ENCODE peak calls at places on chromosomes 4 and X, in five cellular contexts. One of them, this sample, is unnamed.
A peak's percentile ranks its signal among the peaks of the same experiment; 100 is the strongest.

GRCh38 chr4:62544428-62544827 is 1344.3 kb downstream of the ADGRL3 start:
- DNase-seq in Calu3: no peak
- DNase-seq in vagina: no peak
- DNase-seq in progenitor cell of endocrine pancreas: no peak
- DNase-seq in NCI-H1092: no peak
- DNase-seq in this sample: no peak

GRCh38 chrX:24732705-24733104 is 39.0 kb downstream of the POLA1 start:
- DNase-seq in Calu3: no peak
- DNase-seq in vagina: no peak
- DNase-seq in progenitor cell of endocrine pancreas: no peak
- DNase-seq in NCI-H1092: no peak
- DNase-seq in this sample: no peak

GRCh38 chrX:154411981-154412340 is 622 bp downstream of the TAFAZZIN start:
- DNase-seq in Calu3: peak; percentile 60
- DNase-seq in vagina: no peak
- DNase-seq in progenitor cell of endocrine pancreas: no peak
- DNase-seq in NCI-H1092: peak; percentile 68
- DNase-seq in this sample: peak; percentile 76

GRCh38 chr4:139957986-139958737 is 195.8 kb downstream of the MAML3 start:
- DNase-seq in Calu3: no peak
- DNase-seq in vagina: no peak
- DNase-seq in progenitor cell of endocrine pancreas: no peak
- DNase-seq in NCI-H1092: no peak
- DNase-seq in this sample: no peak

GRCh38 chr4:7894677-7895181 is 44.9 kb downstream of the AFAP1 start:
- DNase-seq in Calu3: no peak
- DNase-seq in vagina: no peak
- DNase-seq in progenitor cell of endocrine pancreas: no peak
- DNase-seq in NCI-H1092: no peak
- DNase-seq in this sample: no peak

GRCh38 chrX:134929813-134930212 is 61.0 kb upstream of the SMIM10 start:
- DNase-seq in Calu3: no peak
- DNase-seq in vagina: no peak
- DNase-seq in progenitor cell of endocrine pancreas: no peak
- DNase-seq in NCI-H1092: no peak
- DNase-seq in this sample: no peak

GRCh38 chr4:6372649-6373525 is 99.5 kb downstream of the PPP2R2C start:
- DNase-seq in Calu3: peak; percentile 46
- DNase-seq in vagina: no peak
- DNase-seq in progenitor cell of endocrine pancreas: no peak
- DNase-seq in NCI-H1092: no peak
- DNase-seq in this sample: no peak

GRCh38 chr4:119823891-119824290 is 195.3 kb upstream of the PDE5A start:
- DNase-seq in Calu3: no peak
- DNase-seq in vagina: no peak
- DNase-seq in progenitor cell of endocrine pancreas: no peak
- DNase-seq in NCI-H1092: no peak
- DNase-seq in this sample: no peak

GRCh38 chr4:176791591-176792347 is 953 bp downstream of the VEGFC start:
- DNase-seq in Calu3: peak; percentile 7
- DNase-seq in vagina: no peak
- DNase-seq in progenitor cell of endocrine pancreas: peak; percentile 29
- DNase-seq in NCI-H1092: no peak
- DNase-seq in this sample: peak; percentile 10

GRCh38 chrX:50700921-50701320 is 113.1 kb downstream of the SHROOM4 start:
- DNase-seq in Calu3: no peak
- DNase-seq in vagina: no peak
- DNase-seq in progenitor cell of endocrine pancreas: no peak
- DNase-seq in NCI-H1092: no peak
- DNase-seq in this sample: no peak

GRCh38 chr4:4840351-4840750 is 19.1 kb upstream of the MSX1 start:
- DNase-seq in Calu3: no peak
- DNase-seq in vagina: no peak
- DNase-seq in progenitor cell of endocrine pancreas: no peak
- DNase-seq in NCI-H1092: no peak
- DNase-seq in this sample: no peak

GRCh38 chr4:55868691-55869090 is 15.2 kb downstream of the EXOC1 start:
- DNase-seq in Calu3: no peak
- DNase-seq in vagina: no peak
- DNase-seq in progenitor cell of endocrine pancreas: no peak
- DNase-seq in NCI-H1092: no peak
- DNase-seq in this sample: no peak

GRCh38 chr4:85092943-85093342 is 126.5 kb upstream of the WDFY3 start:
- DNase-seq in Calu3: no peak
- DNase-seq in vagina: no peak
- DNase-seq in progenitor cell of endocrine pancreas: no peak
- DNase-seq in NCI-H1092: no peak
- DNase-seq in this sample: no peak

GRCh38 chr4:184987493-184988031 is 30.7 kb upstream of the HELT start:
- DNase-seq in Calu3: no peak
- DNase-seq in vagina: no peak
- DNase-seq in progenitor cell of endocrine pancreas: no peak
- DNase-seq in NCI-H1092: no peak
- DNase-seq in this sample: no peak

GRCh38 chr4:73817341-73817740 is 19.1 kb upstream of the CXCL6 start:
- DNase-seq in Calu3: no peak
- DNase-seq in vagina: no peak
- DNase-seq in progenitor cell of endocrine pancreas: no peak
- DNase-seq in NCI-H1092: no peak
- DNase-seq in this sample: no peak

GRCh38 chr4:26793750-26794149 is 66.9 kb upstream of the STIM2 start:
- DNase-seq in Calu3: no peak
- DNase-seq in vagina: no peak
- DNase-seq in progenitor cell of endocrine pancreas: no peak
- DNase-seq in NCI-H1092: no peak
- DNase-seq in this sample: no peak

GRCh38 chrX:23885803-23886202 is 21.9 kb downstream of the APOO start:
- DNase-seq in Calu3: no peak
- DNase-seq in vagina: no peak
- DNase-seq in progenitor cell of endocrine pancreas: no peak
- DNase-seq in NCI-H1092: no peak
- DNase-seq in this sample: no peak

GRCh38 chr4:73869130-73870055 is at the start of gene CXCL1:
- DNase-seq in Calu3: peak; percentile 88
- DNase-seq in vagina: no peak
- DNase-seq in progenitor cell of endocrine pancreas: peak; percentile 29
- DNase-seq in NCI-H1092: no peak
- DNase-seq in this sample: no peak

GRCh38 chr4:41080964-41081363 is 133.4 kb downstream of the APBB2 start:
- DNase-seq in Calu3: no peak
- DNase-seq in vagina: no peak
- DNase-seq in progenitor cell of endocrine pancreas: no peak
- DNase-seq in NCI-H1092: no peak
- DNase-seq in this sample: no peak

GRCh38 chr4:86592553-86593249 is 1.4 kb upstream of the PTPN13 start:
- DNase-seq in Calu3: no peak
- DNase-seq in vagina: no peak
- DNase-seq in progenitor cell of endocrine pancreas: no peak
- DNase-seq in NCI-H1092: no peak
- DNase-seq in this sample: no peak

GRCh38 chr4:118680808-118681207 is 4.4 kb upstream of the METTL14 start:
- DNase-seq in Calu3: no peak
- DNase-seq in vagina: no peak
- DNase-seq in progenitor cell of endocrine pancreas: no peak
- DNase-seq in NCI-H1092: no peak
- DNase-seq in this sample: no peak

GRCh38 chrX:84186603-84187358 is 1.2 kb downstream of the RPS6KA6 start:
- DNase-seq in Calu3: peak; percentile 4
- DNase-seq in vagina: no peak
- DNase-seq in progenitor cell of endocrine pancreas: no peak
- DNase-seq in NCI-H1092: no peak
- DNase-seq in this sample: no peak

GRCh38 chrX:36753602-36754001 is 254.6 kb upstream of the FAM47C start:
- DNase-seq in Calu3: no peak
- DNase-seq in vagina: no peak
- DNase-seq in progenitor cell of endocrine pancreas: no peak
- DNase-seq in NCI-H1092: no peak
- DNase-seq in this sample: no peak

GRCh38 chr4:36772154-36772516 is 472.4 kb upstream of the NWD2 start:
- DNase-seq in Calu3: no peak
- DNase-seq in vagina: no peak
- DNase-seq in progenitor cell of endocrine pancreas: no peak
- DNase-seq in NCI-H1092: no peak
- DNase-seq in this sample: no peak

GRCh38 chrX:24260827-24261550 is 52.9 kb downstream of the SUPT20HL2 start:
- DNase-seq in Calu3: no peak
- DNase-seq in vagina: no peak
- DNase-seq in progenitor cell of endocrine pancreas: no peak
- DNase-seq in NCI-H1092: no peak
- DNase-seq in this sample: no peak

GRCh38 chr4:107314156-107314555 is 278.0 kb upstream of the DKK2 start:
- DNase-seq in Calu3: no peak
- DNase-seq in vagina: no peak
- DNase-seq in progenitor cell of endocrine pancreas: no peak
- DNase-seq in NCI-H1092: no peak
- DNase-seq in this sample: no peak

GRCh38 chr4:115356176-115356575 is 242.8 kb upstream of the NDST4 start:
- DNase-seq in Calu3: no peak
- DNase-seq in vagina: no peak
- DNase-seq in progenitor cell of endocrine pancreas: no peak
- DNase-seq in NCI-H1092: no peak
- DNase-seq in this sample: no peak

GRCh38 chr4:145736241-145736831 is 56.4 kb downstream of the C4orf51 start:
- DNase-seq in Calu3: no peak
- DNase-seq in vagina: no peak
- DNase-seq in progenitor cell of endocrine pancreas: no peak
- DNase-seq in NCI-H1092: peak; percentile 24
- DNase-seq in this sample: no peak

GRCh38 chr4:97984545-97985131 is 158.6 kb downstream of the STPG2 start:
- DNase-seq in Calu3: peak; percentile 14
- DNase-seq in vagina: no peak
- DNase-seq in progenitor cell of endocrine pancreas: no peak
- DNase-seq in NCI-H1092: no peak
- DNase-seq in this sample: no peak

GRCh38 chrX:42189601-42190000 is 266.2 kb upstream of the CASK start:
- DNase-seq in Calu3: no peak
- DNase-seq in vagina: no peak
- DNase-seq in progenitor cell of endocrine pancreas: no peak
- DNase-seq in NCI-H1092: no peak
- DNase-seq in this sample: no peak

GRCh38 chr4:76195326-76195725 is 18.3 kb downstream of the SCARB2 start:
- DNase-seq in Calu3: no peak
- DNase-seq in vagina: no peak
- DNase-seq in progenitor cell of endocrine pancreas: no peak
- DNase-seq in NCI-H1092: no peak
- DNase-seq in this sample: no peak

GRCh38 chr4:165060938-165061337 is 7.3 kb downstream of the TRIM75 start:
- DNase-seq in Calu3: no peak
- DNase-seq in vagina: no peak
- DNase-seq in progenitor cell of endocrine pancreas: no peak
- DNase-seq in NCI-H1092: no peak
- DNase-seq in this sample: no peak

GRCh38 chr4:53267026-53267425 is 98.8 kb downstream of the SCFD2 start:
- DNase-seq in Calu3: no peak
- DNase-seq in vagina: no peak
- DNase-seq in progenitor cell of endocrine pancreas: no peak
- DNase-seq in NCI-H1092: no peak
- DNase-seq in this sample: no peak

GRCh38 chrX:148310402-148311200 is 189.8 kb upstream of the AFF2 start:
- DNase-seq in Calu3: no peak
- DNase-seq in vagina: no peak
- DNase-seq in progenitor cell of endocrine pancreas: no peak
- DNase-seq in NCI-H1092: no peak
- DNase-seq in this sample: no peak

GRCh38 chr4:4284827-4285618 is 4.9 kb downstream of the LYAR start:
- DNase-seq in Calu3: peak; percentile 1
- DNase-seq in vagina: no peak
- DNase-seq in progenitor cell of endocrine pancreas: no peak
- DNase-seq in NCI-H1092: no peak
- DNase-seq in this sample: no peak

GRCh38 chr4:17722361-17722710 is 59.1 kb downstream of the FAM184B start:
- DNase-seq in Calu3: no peak
- DNase-seq in vagina: no peak
- DNase-seq in progenitor cell of endocrine pancreas: no peak
- DNase-seq in NCI-H1092: no peak
- DNase-seq in this sample: peak; percentile 25

GRCh38 chr4:10079951-10080873 is 36.4 kb downstream of the WDR1 start:
- DNase-seq in Calu3: no peak
- DNase-seq in vagina: no peak
- DNase-seq in progenitor cell of endocrine pancreas: no peak
- DNase-seq in NCI-H1092: no peak
- DNase-seq in this sample: peak; percentile 26

GRCh38 chr4:168631241-168632151 is 134.6 kb downstream of the PALLD start:
- DNase-seq in Calu3: peak; percentile 64
- DNase-seq in vagina: no peak
- DNase-seq in progenitor cell of endocrine pancreas: peak; percentile 75
- DNase-seq in NCI-H1092: peak; percentile 43
- DNase-seq in this sample: peak; percentile 46

This sample was measured in head of caudate nucleus.